ENCODE peak calls at places on chromosomes 6 and 20, in five cellular contexts. I is Panc1, T is neural progenitor cell, X is fibroblast of the aortic adventitia, J is heart left ventricle. H is an unnamed sample.
A peak's percentile ranks its signal among the peaks of the same experiment; 100 is the strongest.

GRCh38 chr6:43575105-43575771 is 600 bp downstream of the XPO5 start:
- DNase-seq in I (no peak), T (peak; percentile 73), X (no peak), J (no peak), H (no peak)

GRCh38 chr6:108091288-108091687 is 16.7 kb upstream of the OSTM1 start:
- DNase-seq in I (no peak), T (no peak), X (no peak), J (no peak), H (no peak)

GRCh38 chr6:167559675-167560479 is 235.0 kb downstream of the TTLL2 start:
- DNase-seq in I (no peak), T (peak; percentile 39), X (no peak), J (no peak), H (no peak)

GRCh38 chr6:10759312-10759839 is 11.8 kb downstream of the TMEM14B start:
- DNase-seq in I (peak; percentile 90), T (peak; percentile 34), X (peak; percentile 93), J (no peak), H (peak; percentile 98)

GRCh38 chr20:23270427-23270911 is 80.1 kb upstream of the NXT1 start:
- DNase-seq in I (no peak), T (no peak), X (peak; percentile 75), J (no peak), H (peak; percentile 90)

GRCh38 chr6:82955841-82956240 is 109.8 kb downstream of the UBE3D start:
- DNase-seq in I (no peak), T (no peak), X (peak; percentile 64), J (no peak), H (peak; percentile 60)

GRCh38 chr6:2866183-2866846 is 24.7 kb upstream of the SERPINB1 start:
- DNase-seq in I (no peak), T (no peak), X (no peak), J (no peak), H (no peak)

GRCh38 chr6:39189915-39190544 is 39.2 kb downstream of the KCNK5 start:
- DNase-seq in I (no peak), T (peak; percentile 71), X (peak; percentile 16), J (no peak), H (no peak)

GRCh38 chr6:138485005-138485545 is 14.2 kb downstream of the NHSL1 start:
- DNase-seq in I (no peak), T (peak; percentile 56), X (peak; percentile 36), J (no peak), H (peak; percentile 33)

GRCh38 chr20:45968801-45969711 is 2.9 kb downstream of the ZNF335 start:
- DNase-seq in I (no peak), T (no peak), X (no peak), J (no peak), H (no peak)

GRCh38 chr6:6810727-6811126 is 222.2 kb downstream of the LY86 start:
- DNase-seq in I (no peak), T (no peak), X (no peak), J (no peak), H (no peak)

GRCh38 chr20:6583134-6583738 is 184.2 kb upstream of the BMP2 start:
- DNase-seq in I (no peak), T (peak; percentile 75), X (peak; percentile 60), J (peak; percentile 33), H (peak; percentile 78)

GRCh38 chr20:34774431-34774830 is 51.0 kb downstream of the NCOA6 start:
- DNase-seq in I (no peak), T (no peak), X (no peak), J (no peak), H (no peak)

GRCh38 chr20:47232518-47232917 is 124.0 kb downstream of the ZMYND8 start:
- DNase-seq in I (no peak), T (no peak), X (no peak), J (no peak), H (no peak)

GRCh38 chr20:8073024-8073832 is 53.7 kb upstream of the TMX4 start:
- DNase-seq in I (no peak), T (no peak), X (peak; percentile 98), J (no peak), H (peak; percentile 92)

GRCh38 chr6:44247338-44248302 is 719 bp downstream of the HSP90AB1 start:
- DNase-seq in I (no peak), T (peak; percentile 63), X (peak; percentile 53), J (peak; percentile 82), H (peak; percentile 63)

GRCh38 chr6:78465042-78465634 is 402.2 kb upstream of the IRAK1BP1 start:
- DNase-seq in I (no peak), T (no peak), X (no peak), J (no peak), H (no peak)

GRCh38 chr6:51959744-51960383 is 127.5 kb downstream of the PKHD1 start:
- DNase-seq in I (peak; percentile 58), T (peak; percentile 84), X (peak; percentile 67), J (peak; percentile 54), H (peak; percentile 73)

GRCh38 chr6:3039384-3039783 is 28.9 kb upstream of the RIPK1 start:
- DNase-seq in I (no peak), T (no peak), X (no peak), J (no peak), H (no peak)

GRCh38 chr6:142696689-142697088 is 248.3 kb downstream of the HIVEP2 start:
- DNase-seq in I (no peak), T (no peak), X (no peak), J (no peak), H (no peak)

GRCh38 chr20:32681175-32682084 is 7.7 kb upstream of the C20orf203 start:
- DNase-seq in I (no peak), T (peak; percentile 78), X (no peak), J (no peak), H (peak; percentile 6)
- TF ChIP-seq CTCF in I (no peak), T (no peak), X (no peak), J (no peak), H (no peak)

DNA sequence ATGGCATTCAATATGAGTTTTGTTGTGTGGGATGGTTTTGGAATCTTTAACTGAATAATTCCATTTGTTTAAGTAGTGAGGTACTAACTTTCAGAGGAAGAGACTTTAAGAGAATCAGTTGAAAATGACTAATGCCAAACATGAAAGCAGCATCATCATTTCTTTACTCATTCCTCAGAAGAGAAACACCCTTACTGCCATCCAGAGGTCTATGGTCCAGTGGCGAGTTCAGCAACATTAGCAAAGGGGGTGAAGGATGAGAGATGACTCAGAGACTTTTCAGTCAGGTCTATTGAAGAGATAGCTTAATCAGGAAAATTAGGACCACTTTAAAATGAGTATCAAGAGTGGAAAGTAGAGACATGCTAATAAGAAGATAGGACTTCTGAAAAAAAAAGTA is 118.8 kb downstream of the COL19A1 start:
- DNase-seq in I (no peak), T (no peak), X (peak; percentile 2), J (no peak), H (peak; percentile 72)
- TF ChIP-seq CTCF in I (no peak), T (no peak), X (no peak), J (no peak), H (no peak)

DNA sequence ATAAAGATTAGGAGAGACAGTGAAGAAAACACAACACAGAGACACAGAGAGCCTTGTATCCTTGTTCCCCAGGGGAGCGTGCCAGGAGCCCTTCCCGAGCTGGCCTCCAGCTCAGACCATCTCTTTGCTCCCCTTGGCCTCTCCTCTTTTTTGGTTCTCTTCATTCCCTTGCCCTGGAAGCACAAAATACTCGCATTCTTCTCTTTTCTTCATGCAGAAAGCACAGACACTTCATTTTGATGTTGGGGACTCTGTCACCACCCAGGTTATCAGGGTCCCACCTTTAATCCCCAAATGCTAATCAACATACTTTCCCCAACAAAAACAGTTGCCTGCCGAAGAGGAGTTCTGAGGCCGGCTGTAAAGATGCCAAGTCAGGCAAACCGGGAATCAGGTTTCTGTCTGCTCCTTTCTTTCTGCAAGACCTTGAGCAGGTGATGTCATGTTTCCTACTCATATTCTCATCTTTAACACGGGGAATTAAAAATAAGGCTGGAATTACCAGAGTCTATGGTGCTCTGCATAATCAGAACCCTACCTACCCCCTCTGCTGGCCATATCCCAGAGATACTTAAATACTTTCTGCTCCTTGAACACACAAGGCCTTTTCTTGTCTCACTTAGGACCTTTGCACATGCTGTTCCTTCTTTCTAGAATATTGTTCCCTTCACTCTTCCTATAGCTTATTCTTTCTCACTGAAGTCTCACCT is 21.7 kb downstream of the TGM6 start:
- DNase-seq in I (no peak), T (peak; percentile 16), X (peak; percentile 66), J (no peak), H (peak; percentile 66)
- TF ChIP-seq CTCF in I (peak; percentile 69), T (peak; percentile 36), X (peak; percentile 47), J (no peak), H (peak; percentile 50)

GRCh38 chr20:32455171-32455900 is 97.2 kb downstream of the ASXL1 start:
- DNase-seq in I (no peak), T (no peak), X (no peak), J (peak; percentile 24), H (no peak)

GRCh38 chr20:32455901-32456701 is 98.0 kb downstream of the ASXL1 start:
- DNase-seq in I (no peak), T (no peak), X (no peak), J (peak; percentile 20), H (no peak)

GRCh38 chr20:32458061-32458836 is 100.1 kb downstream of the ASXL1 start:
- DNase-seq in I (no peak), T (no peak), X (no peak), J (no peak), H (no peak)

GRCh38 chr20:32457476-32457986 is 99.4 kb downstream of the ASXL1 start:
- DNase-seq in I (no peak), T (peak; percentile 97), X (peak; percentile 45), J (peak; percentile 83), H (peak; percentile 69)

DNA sequence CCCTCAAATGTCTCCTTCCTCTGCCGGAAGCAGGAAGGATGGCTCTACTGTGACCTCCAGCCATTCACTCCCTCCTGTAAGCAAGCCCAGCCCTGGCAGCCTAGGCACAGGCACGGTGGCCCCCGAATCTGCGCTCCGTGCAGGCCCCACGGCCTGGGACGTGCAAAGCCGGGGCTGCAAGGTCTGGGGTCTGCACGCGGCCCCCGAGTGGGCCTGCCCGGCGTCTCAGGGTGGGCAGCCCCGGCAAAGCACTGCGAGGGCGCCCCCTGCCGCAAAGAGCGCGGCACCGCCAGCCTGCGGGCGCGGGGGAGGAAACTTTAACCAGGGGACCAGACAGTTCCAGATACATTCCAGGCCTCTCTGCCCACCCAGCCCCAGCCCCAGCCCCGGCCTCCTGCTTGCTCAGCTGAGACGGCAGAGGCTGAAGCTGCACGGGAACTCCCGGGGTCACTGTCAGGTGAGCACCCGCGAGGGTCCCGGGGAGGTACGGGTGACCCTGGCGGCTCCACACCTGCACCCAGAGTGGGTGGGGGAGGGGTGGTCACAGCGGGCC is 98.8 kb downstream of the ASXL1 start:
- DNase-seq in I (no peak), T (peak; percentile 91), X (no peak), J (peak; percentile 55), H (peak; percentile 54)
- TF ChIP-seq CTCF in I (peak; percentile 94), T (peak; percentile 84), X (peak; percentile 68), J (peak; percentile 82), H (peak; percentile 53)

GRCh38 chr20:62066983-62067433 is 1.3 kb upstream of the TAF4 start:
- DNase-seq in I (no peak), T (peak; percentile 57), X (peak; percentile 27), J (no peak), H (peak; percentile 21)
- TF ChIP-seq CTCF in I (no peak), T (no peak), X (no peak), J (no peak), H (no peak)

H was measured in cardiac fibroblast.